ENCODE peak calls at places on chromosomes 1 and 21, in four cellular contexts. E is AG04450, O is choroid plexus epithelial cell, D is NB4. C is an unnamed sample.

GRCh38 chr1:181984006-181984405 is 77.5 kb downstream of the ZNF648 start:
- DNase-seq in E (no peak), D (no peak), O (no peak), C (no peak)

GRCh38 chr1:15577691-15578090 is 7.2 kb downstream of the AGMAT start:
- DNase-seq in O (no peak), D (no peak), E (no peak), C (no peak)

GRCh38 chr21:45593162-45594022 is 50.1 kb upstream of the PCBP3 start:
- DNase-seq in O (no peak), E (no peak), D (no peak), C (no peak)

GRCh38 chr21:46322351-46323226 is 1.1 kb downstream of the C21orf58 start:
- DNase-seq in D (peak), O (peak), E (no peak), C (peak)

GRCh38 chr1:167095368-167095767 is 1.5 kb downstream of the STYXL2 start:
- DNase-seq in O (peak), E (peak), D (no peak), C (peak)

GRCh38 chr1:229221106-229222019 is 49.5 kb upstream of the RAB4A start:
- DNase-seq in D (no peak), E (no peak), O (peak), C (no peak)

GRCh38 chr1:206892351-206892984 is 4.8 kb upstream of the IL24 start:
- DNase-seq in O (peak), E (no peak), D (no peak), C (no peak)

GRCh38 chr1:36542962-36543515 is 60.3 kb upstream of the CSF3R start:
- DNase-seq in E (no peak), D (peak), O (peak), C (no peak)

GRCh38 chr1:6111571-6111970 is 65.9 kb downstream of the KCNAB2 start:
- DNase-seq in E (no peak), O (no peak), D (no peak), C (no peak)

GRCh38 chr1:230852959-230853358 is 15.4 kb downstream of the C1orf198 start:
- DNase-seq in O (no peak), E (no peak), D (no peak), C (no peak)

GRCh38 chr1:22141493-22141892 is 1.4 kb downstream of the WNT4 start:
- DNase-seq in O (peak), E (no peak), D (no peak), C (no peak)

GRCh38 chr1:66242646-66243547 is 291.1 kb upstream of the SGIP1 start:
- DNase-seq in E (peak), O (peak), D (peak), C (peak)

GRCh38 chr1:2284932-2285331 is 56.8 kb downstream of the SKI start:
- DNase-seq in O (no peak), D (no peak), E (no peak), C (no peak)

GRCh38 chr1:241749041-241749798 is 97.1 kb downstream of the WDR64 start:
- DNase-seq in O (no peak), D (no peak), E (no peak), C (no peak)

GRCh38 chr1:179923044-179923443 is 31.6 kb upstream of the CEP350 start:
- DNase-seq in O (no peak), E (no peak), D (peak), C (no peak)

GRCh38 chr1:67290236-67290635 is 17.4 kb upstream of the IL12RB2 start:
- DNase-seq in E (no peak), O (no peak), D (no peak), C (no peak)

GRCh38 chr1:96688737-96689136 is 32.8 kb upstream of the PTBP2 start:
- DNase-seq in D (peak), E (no peak), O (no peak), C (no peak)
- TF ChIP-seq CTCF in D (no peak), E (no peak), O (no peak), C (no peak)

GRCh38 chr1:218330043-218330623 is 15.0 kb upstream of the TGFB2 start:
- DNase-seq in O (peak), E (no peak), D (peak), C (no peak)
- TF ChIP-seq CTCF in O (peak), E (peak), D (peak), C (peak)

GRCh38 chr1:77516106-77516505 is 166.4 kb downstream of the ZZZ3 start:
- DNase-seq in D (no peak), O (no peak), E (no peak), C (no peak)

GRCh38 chr1:77511440-77511840 is 171.0 kb downstream of the ZZZ3 start:
- DNase-seq in O (peak), D (no peak), E (peak), C (no peak)

GRCh38 chr1:77513839-77514763 is 168.4 kb downstream of the ZZZ3 start:
- DNase-seq in O (peak), D (no peak), E (peak), C (no peak)

GRCh38 chr1:77509898-77510297 is 172.6 kb downstream of the ZZZ3 start:
- DNase-seq in O (no peak), E (no peak), D (no peak), C (no peak)

GRCh38 chr1:77514871-77515776 is 167.3 kb downstream of the ZZZ3 start:
- DNase-seq in E (no peak), O (peak), D (no peak), C (no peak)
- TF ChIP-seq CTCF in E (peak), O (peak), D (no peak), C (no peak)

GRCh38 chr1:8015809-8016165 is 10.3 kb downstream of the ERRFI1 start:
- DNase-seq in E (no peak), O (peak), D (no peak), C (no peak)

GRCh38 chr1:8015036-8015808 is 10.9 kb downstream of the ERRFI1 start:
- DNase-seq in O (peak), E (no peak), D (peak), C (no peak)

GRCh38 chr1:8014381-8014988 is 11.6 kb downstream of the ERRFI1 start:
- DNase-seq in O (peak), E (no peak), D (no peak), C (no peak)

GRCh38 chr1:8017495-8018310 is 8.4 kb downstream of the ERRFI1 start:
- DNase-seq in O (peak), E (no peak), D (no peak), C (peak)

DNA sequence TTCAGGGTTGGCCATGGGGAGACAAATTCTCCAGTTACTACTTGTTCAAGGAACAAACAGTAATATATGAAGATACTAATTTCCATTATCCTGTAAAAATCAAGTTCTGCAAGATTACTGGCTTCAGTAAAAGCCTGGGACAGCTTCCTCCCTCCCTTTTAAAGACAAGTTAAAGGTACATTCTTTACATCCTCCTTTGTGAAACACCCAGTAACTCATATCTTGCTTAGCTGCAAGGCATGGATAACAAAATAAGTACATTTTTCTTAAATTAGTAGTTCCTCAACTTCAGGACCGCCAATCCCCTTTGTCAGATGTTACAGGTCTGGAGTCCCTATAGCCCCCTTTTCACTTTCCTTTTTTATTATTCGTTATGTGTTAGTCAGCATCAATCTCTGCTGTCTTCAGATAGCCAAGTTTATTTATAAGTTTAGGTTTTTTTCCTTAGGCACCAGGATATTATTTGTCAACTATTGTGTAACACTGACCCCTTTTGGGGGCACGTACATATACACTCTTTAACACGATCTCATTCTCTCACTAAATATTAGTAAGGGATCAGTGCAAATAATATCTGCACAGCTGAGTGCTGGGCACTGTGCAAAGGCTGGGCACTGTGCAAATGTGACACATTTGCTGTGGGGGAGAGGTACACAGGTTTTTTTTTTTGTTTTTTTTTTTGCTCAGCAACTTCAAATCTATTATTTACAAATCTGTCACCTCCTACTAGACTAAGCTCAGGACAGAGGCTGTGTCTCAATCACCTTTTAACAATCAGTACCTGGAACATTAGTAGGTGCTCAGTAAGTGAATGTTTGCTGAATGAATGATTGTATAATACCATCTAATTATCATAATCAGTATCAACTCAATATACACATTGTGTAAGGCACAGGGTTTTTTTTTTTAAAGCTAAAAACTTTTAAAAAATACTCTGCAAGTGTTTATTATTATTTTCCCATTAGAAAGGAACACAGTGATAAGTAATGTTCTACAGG is 9.6 kb downstream of the ERRFI1 start:
- DNase-seq in D (peak), E (no peak), O (peak), C (no peak)
- TF ChIP-seq CTCF in D (no peak), E (no peak), O (no peak), C (no peak)

C was measured in mesothelial cell of epicardium.